ENCODE peak calls at places on chromosome 11, in seven cellular contexts. O is posterior vena cava; L is nephron progenitor cell; E is CD8-positive, alpha-beta memory T cell; W is germinal center; J is effector CD4-positive, alpha-beta T cell; B is NCI-H460. K is an unnamed sample.

GRCh38 chr11:2137202-2138071 is 1.8 kb downstream of the IGF2 start:
- DNase-seq in L (peak; percentile 85), E (no peak), W (no peak), B (peak; percentile 21), J (no peak), O (peak; percentile 88), K (no peak)

GRCh38 chr11:61069427-61069826 is 32.9 kb upstream of the CD5 start:
- DNase-seq in B (no peak), L (no peak), J (no peak), E (no peak), O (no peak), W (no peak), K (no peak)

GRCh38 chr11:3058753-3059664 is 1.8 kb upstream of the CARS1 start:
- DNase-seq in B (no peak), E (no peak), L (no peak), J (no peak), O (peak; percentile 82), W (no peak), K (peak; percentile 76)

GRCh38 chr11:45178890-45179663 is 32.6 kb downstream of the PRDM11 start:
- DNase-seq in J (no peak), E (no peak), W (no peak), B (no peak), O (peak; percentile 34), L (no peak), K (peak; percentile 46)

GRCh38 chr11:134433806-134434205 is 21.8 kb upstream of the B3GAT1 start:
- DNase-seq in O (no peak), W (no peak), J (no peak), E (no peak), B (no peak), L (no peak), K (no peak)

GRCh38 chr11:10823152-10823579 is 14.4 kb upstream of the EIF4G2 start:
- DNase-seq in W (no peak), J (no peak), B (no peak), E (no peak), O (no peak), L (no peak), K (no peak)

GRCh38 chr11:19200410-19201201 is 1.2 kb downstream of the CSRP3 start:
- DNase-seq in B (no peak), W (no peak), O (no peak), J (no peak), E (no peak), L (no peak), K (peak; percentile 75)

GRCh38 chr11:133896642-133897330 is 51.5 kb upstream of the SPATA19 start:
- DNase-seq in O (no peak), E (no peak), B (no peak), J (no peak), L (no peak), W (no peak), K (no peak)

GRCh38 chr11:34570584-34570983 is 50.3 kb upstream of the EHF start:
- DNase-seq in L (no peak), J (no peak), O (no peak), B (no peak), W (no peak), E (no peak), K (no peak)

GRCh38 chr11:43681543-43681942 is 1.0 kb downstream of the HSD17B12 start:
- DNase-seq in L (no peak), J (no peak), E (no peak), O (no peak), B (peak; percentile 11), W (no peak), K (no peak)

GRCh38 chr11:20707876-20708275 is 38.5 kb downstream of the NELL1 start:
- DNase-seq in B (no peak), E (no peak), O (no peak), J (no peak), W (no peak), L (no peak), K (no peak)

GRCh38 chr11:116605543-116605942 is 167.2 kb downstream of the BUD13 start:
- DNase-seq in E (no peak), O (no peak), W (peak; percentile 28), B (peak; percentile 28), L (peak; percentile 93), J (no peak), K (peak; percentile 1)

GRCh38 chr11:72398058-72398758 is 36.1 kb downstream of the CLPB start:
- DNase-seq in J (no peak), B (no peak), W (no peak), E (no peak), L (peak; percentile 25), O (no peak), K (no peak)

GRCh38 chr11:2807801-2808241 is 77.8 kb downstream of the CDKN1C start:
- DNase-seq in O (peak; percentile 52), B (no peak), J (peak; percentile 1), L (peak; percentile 1), W (no peak), E (no peak), K (no peak)

GRCh38 chr11:130897262-130898182 is 18.8 kb downstream of the SNX19 start:
- DNase-seq in B (peak; percentile 90), J (no peak), W (no peak), O (peak; percentile 93), L (no peak), E (no peak), K (peak; percentile 99)

GRCh38 chr11:82494988-82495432 is 238.7 kb downstream of the FAM181B start:
- DNase-seq in O (no peak), B (no peak), L (peak; percentile 9), J (no peak), W (peak; percentile 8), E (no peak), K (no peak)

GRCh38 chr11:2750601-2751522 is 51.1 kb upstream of the KCNQ1OT1 start:
- DNase-seq in B (no peak), W (no peak), O (peak; percentile 62), J (no peak), L (no peak), E (no peak), K (no peak)

GRCh38 chr11:65113361-65113756 is 1.7 kb downstream of the TM7SF2 start:
- DNase-seq in L (no peak), J (no peak), O (no peak), B (no peak), E (no peak), W (no peak), K (no peak)

GRCh38 chr11:72996959-72997358 is 145.2 kb downstream of the FCHSD2 start:
- DNase-seq in E (no peak), W (no peak), J (no peak), B (no peak), O (no peak), L (no peak), K (no peak)

GRCh38 chr11:36394056-36394455 is 98.0 kb downstream of the PRR5L start:
- DNase-seq in J (no peak), W (no peak), O (no peak), E (no peak), B (no peak), L (no peak), K (no peak)